ENCODE peak calls at places on chromosome 3, in seven cellular contexts. Q is fibroblast of pulmonary artery, W is astrocyte, Z is neural crest cell, E is nephron progenitor cell, X is choroid plexus epithelial cell, C is cardiac fibroblast. N is an unnamed sample.

GRCh38 chr3:153442799-153443487 is 280.9 kb downstream of the RAP2B start:
- DNase-seq in Q (no peak), W (no peak), Z (no peak), E (no peak), X (no peak), C (no peak), N (no peak)

GRCh38 chr3:57694146-57694545 is 1.3 kb upstream of the DENND6A start:
- DNase-seq in Q (no peak), W (no peak), Z (no peak), E (no peak), X (no peak), C (no peak), N (no peak)

GRCh38 chr3:116607205-116607604 is 102.4 kb upstream of the TUSC7 start:
- DNase-seq in Q (no peak), W (no peak), Z (peak), E (no peak), X (no peak), C (no peak), N (no peak)

GRCh38 chr3:160950542-160950941 is 154.6 kb downstream of the B3GALNT1 start:
- DNase-seq in Q (no peak), W (peak), Z (no peak), E (no peak), X (no peak), C (no peak), N (no peak)

GRCh38 chr3:69433938-69434263 is 48.0 kb upstream of the FRMD4B start:
- DNase-seq in Q (no peak), W (peak), Z (no peak), E (no peak), X (no peak), C (no peak), N (no peak)

GRCh38 chr3:36957862-36958686 is 13.2 kb upstream of the TRANK1 start:
- DNase-seq in Q (peak), W (peak), Z (no peak), E (no peak), X (peak), C (no peak), N (no peak)

GRCh38 chr3:132231633-132232032 is 85.6 kb upstream of the ACP3 start:
- DNase-seq in Q (peak), W (peak), Z (no peak), E (no peak), X (peak), C (peak), N (no peak)

GRCh38 chr3:134535186-134535974 is 49.5 kb downstream of the CEP63 start:
- DNase-seq in Q (no peak), W (peak), Z (no peak), E (no peak), X (no peak), C (no peak), N (no peak)

GRCh38 chr3:55143928-55144671 is 216.2 kb upstream of the LRTM1 start:
- DNase-seq in Q (peak), W (peak), Z (no peak), E (no peak), X (peak), C (peak), N (no peak)

GRCh38 chr3:17175187-17175839 is 290.6 kb downstream of the PLCL2 start:
- DNase-seq in Q (peak), W (peak), Z (no peak), E (no peak), X (peak), C (peak), N (no peak)

GRCh38 chr3:137039570-137039969 is 81.8 kb downstream of the IL20RB start:
- DNase-seq in Q (peak), W (no peak), Z (no peak), E (no peak), X (peak), C (no peak), N (no peak)

GRCh38 chr3:137041251-137041650 is 83.5 kb downstream of the IL20RB start:
- DNase-seq in Q (no peak), W (no peak), Z (no peak), E (no peak), X (no peak), C (no peak), N (no peak)

GRCh38 chr3:137032465-137033120 is 74.8 kb downstream of the IL20RB start:
- DNase-seq in Q (peak), W (peak), Z (peak), E (peak), X (peak), C (peak), N (peak)

DNA sequence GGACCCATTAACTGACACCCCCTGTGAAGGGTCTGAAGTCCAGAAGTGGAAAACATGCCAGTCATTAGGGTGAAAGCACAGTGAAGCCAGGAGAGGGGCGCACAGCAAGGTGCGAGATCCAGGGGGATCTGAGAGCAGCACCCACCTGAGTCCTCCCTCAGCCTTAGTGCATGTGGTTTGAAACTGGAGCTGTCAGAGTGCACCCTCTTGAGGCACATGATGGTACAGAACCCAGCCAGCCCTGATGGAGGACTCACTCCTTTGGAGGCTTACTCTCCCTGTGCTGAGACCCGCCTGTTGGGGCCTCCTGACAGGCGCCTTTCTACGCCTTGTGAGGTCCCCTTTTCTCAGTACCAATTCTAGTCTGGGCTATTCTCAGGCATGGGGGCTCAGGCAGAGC is 77.8 kb downstream of the IL20RB start:
- DNase-seq in Q (peak), W (no peak), Z (no peak), E (no peak), X (peak), C (peak), N (no peak)
- TF ChIP-seq CTCF in Q (peak), W (peak), Z (peak), E (peak), X (peak), C (peak), N (no peak)

DNA sequence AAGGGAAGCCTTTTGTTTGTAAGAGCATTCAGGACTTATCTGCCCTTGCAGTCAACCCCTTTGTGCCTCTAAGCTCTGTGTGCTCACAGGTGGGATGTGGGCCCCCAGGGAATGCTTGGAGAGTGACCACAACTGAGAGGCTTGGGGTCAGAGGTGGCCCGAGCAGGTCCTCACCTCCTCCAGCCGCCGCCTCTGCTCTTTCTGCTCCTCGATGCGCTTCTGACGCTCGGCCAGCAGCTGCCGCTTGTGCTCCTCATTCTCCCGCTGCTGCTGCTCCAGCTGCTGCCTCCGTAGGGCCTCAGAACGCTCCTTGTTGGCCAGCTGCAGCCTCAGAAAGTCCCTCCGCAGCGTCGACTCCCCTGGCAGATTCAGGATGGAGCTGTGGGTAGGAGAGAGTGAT is 130.8 kb upstream of the SLC2A2 start:
- DNase-seq in Q (peak), W (no peak), Z (no peak), E (peak), X (no peak), C (peak), N (no peak)
- TF ChIP-seq CTCF in Q (peak), W (no peak), Z (no peak), E (no peak), X (peak), C (no peak), N (no peak)

GRCh38 chr3:111890051-111890580 is 31.1 kb downstream of the PHLDB2 start:
- DNase-seq in Q (no peak), W (peak), Z (no peak), E (no peak), X (no peak), C (no peak), N (no peak)

GRCh38 chr3:111899966-111900365 is 40.9 kb downstream of the PHLDB2 start:
- DNase-seq in Q (no peak), W (no peak), Z (no peak), E (no peak), X (no peak), C (no peak), N (no peak)

GRCh38 chr3:111892070-111892469 is 33.0 kb downstream of the PHLDB2 start:
- DNase-seq in Q (no peak), W (no peak), Z (no peak), E (no peak), X (no peak), C (no peak), N (no peak)

GRCh38 chr3:111895079-111895478 is 36.0 kb downstream of the PHLDB2 start:
- DNase-seq in Q (peak), W (no peak), Z (no peak), E (no peak), X (peak), C (peak), N (no peak)
- TF ChIP-seq CTCF in Q (peak), W (peak), Z (peak), E (no peak), X (peak), C (peak), N (no peak)

GRCh38 chr3:110575702-110576101 is 495.9 kb upstream of the NECTIN3 start:
- DNase-seq in Q (no peak), W (no peak), Z (no peak), E (no peak), X (no peak), C (no peak), N (no peak)
- TF ChIP-seq CTCF in Q (no peak), W (no peak), Z (no peak), E (no peak), X (no peak), C (no peak), N (no peak)

GRCh38 chr3:121496841-121497240 is 48.9 kb downstream of the POLQ start:
- DNase-seq in Q (no peak), W (no peak), Z (no peak), E (no peak), X (no peak), C (no peak), N (no peak)

GRCh38 chr3:121488628-121489027 is 57.2 kb downstream of the POLQ start:
- DNase-seq in Q (no peak), W (no peak), Z (no peak), E (no peak), X (peak), C (no peak), N (no peak)

GRCh38 chr3:121491683-121492082 is 54.1 kb downstream of the POLQ start:
- DNase-seq in Q (no peak), W (no peak), Z (no peak), E (peak), X (peak), C (no peak), N (no peak)

GRCh38 chr3:121490161-121490560 is 55.6 kb downstream of the POLQ start:
- DNase-seq in Q (no peak), W (no peak), Z (no peak), E (no peak), X (no peak), C (no peak), N (no peak)

DNA sequence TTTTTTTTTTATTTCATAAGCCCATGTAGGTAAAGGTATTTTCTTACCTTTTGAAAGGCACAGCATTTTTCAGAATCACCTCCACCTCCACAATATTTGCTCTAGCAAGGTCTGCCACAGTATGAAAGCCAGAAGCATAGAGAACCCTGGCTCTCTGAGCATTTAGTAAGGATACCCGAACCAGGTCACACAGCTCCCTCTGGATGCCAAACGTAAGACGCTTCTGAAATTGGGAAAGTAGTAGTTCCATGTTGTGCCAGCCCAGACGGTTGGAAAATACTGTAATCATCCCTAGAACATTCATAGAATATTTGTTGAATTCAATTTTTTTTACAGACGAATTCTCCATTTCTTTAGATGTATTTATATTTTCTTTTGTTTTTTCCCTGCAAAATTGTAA is 52.4 kb downstream of the POLQ start:
- DNase-seq in Q (peak), W (no peak), Z (no peak), E (no peak), X (peak), C (peak), N (no peak)
- TF ChIP-seq CTCF in Q (no peak), W (no peak), Z (no peak), E (peak), X (peak), C (no peak), N (no peak)

DNA sequence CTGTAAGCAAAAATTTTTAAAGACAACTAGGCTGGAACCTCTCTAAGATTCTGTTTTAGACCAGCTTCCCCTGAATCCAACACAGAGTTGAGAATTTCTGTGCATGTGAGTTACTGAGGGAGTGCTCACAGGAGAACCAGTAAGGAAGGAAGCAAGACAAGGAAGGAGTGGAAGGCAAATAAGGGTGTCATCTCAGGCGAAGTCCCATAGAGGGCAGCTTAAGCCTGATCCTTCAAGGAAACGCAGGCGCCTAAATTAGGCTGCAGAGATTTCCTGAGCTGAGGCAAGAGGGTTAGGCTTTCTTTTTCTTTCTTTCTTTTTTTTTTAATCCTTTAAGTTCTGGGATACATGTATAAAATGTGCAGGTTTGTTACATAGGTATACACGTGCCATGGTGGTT is 36.2 kb upstream of the COL6A6 start:
- DNase-seq in Q (peak), W (peak), Z (peak), E (peak), X (peak), C (peak), N (no peak)
- TF ChIP-seq CTCF in Q (peak), W (peak), Z (peak), E (peak), X (peak), C (peak), N (peak)

GRCh38 chr3:142984255-142984654 is 17.1 kb upstream of the U2SURP start:
- DNase-seq in Q (no peak), W (no peak), Z (no peak), E (no peak), X (no peak), C (no peak), N (no peak)

GRCh38 chr3:142977399-142977728 is 13.9 kb upstream of the PAQR9 start:
- DNase-seq in Q (no peak), W (no peak), Z (no peak), E (no peak), X (no peak), C (no peak), N (no peak)

GRCh38 chr3:142983318-142983717 is 18.1 kb upstream of the U2SURP start:
- DNase-seq in Q (no peak), W (no peak), Z (no peak), E (no peak), X (no peak), C (no peak), N (no peak)

GRCh38 chr3:142981901-142982773 is 18.7 kb upstream of the PAQR9 start:
- DNase-seq in Q (no peak), W (no peak), Z (no peak), E (no peak), X (no peak), C (no peak), N (no peak)

DNA sequence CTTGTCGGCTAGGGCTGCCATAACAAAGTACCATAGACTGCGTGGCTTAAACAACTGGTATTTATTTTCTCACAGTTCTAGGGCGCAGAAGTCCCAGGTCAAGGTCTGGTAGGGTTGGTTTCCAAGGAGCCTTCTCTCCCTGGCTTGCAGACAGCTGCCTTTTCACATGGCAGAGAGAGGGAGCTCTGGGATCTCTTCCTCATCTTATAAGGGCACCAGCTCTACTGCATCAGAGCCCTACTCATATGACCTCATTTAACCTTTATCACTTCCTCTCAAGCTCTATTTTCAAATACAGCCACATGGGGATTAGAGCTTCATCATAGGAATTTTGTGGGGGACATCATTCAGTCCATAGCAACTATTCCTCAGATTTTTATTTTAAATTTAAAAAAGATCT is 17.6 kb upstream of the PAQR9 start:
- DNase-seq in Q (no peak), W (no peak), Z (no peak), E (no peak), X (no peak), C (no peak), N (no peak)
- TF ChIP-seq CTCF in Q (no peak), W (no peak), Z (no peak), E (no peak), X (peak), C (no peak), N (no peak)